ENCODE peak calls at places on chromosomes 5 and 9, in eight cellular contexts. One of them, this sample, is unnamed. For H3K9me3, the result is how much of the 10 kb centered on the place peaks cover.

GRCh38 chr5:113354056-113354455 is 80.7 kb downstream of the TSSK1B start:
- DNase-seq in keratinocyte: no peak
- DNase-seq in suprapubic skin: no peak
- DNase-seq in fibroblast of lung: no peak
- DNase-seq in HepG2: no peak
- DNase-seq in endodermal cell: no peak
- DNase-seq in WERI-Rb-1: no peak
- DNase-seq in A549: no peak
- DNase-seq in this sample: no peak

GRCh38 chr9:116695441-116695840 is 8.3 kb downstream of the TRIM32 start:
- DNase-seq in keratinocyte: no peak
- DNase-seq in suprapubic skin: no peak
- DNase-seq in fibroblast of lung: no peak
- DNase-seq in HepG2: no peak
- DNase-seq in endodermal cell: no peak
- DNase-seq in WERI-Rb-1: no peak
- DNase-seq in A549: no peak
- DNase-seq in this sample: no peak

GRCh38 chr9:24931894-24932293 is 386.2 kb upstream of the IZUMO3 start:
- DNase-seq in keratinocyte: no peak
- DNase-seq in suprapubic skin: no peak
- DNase-seq in fibroblast of lung: no peak
- DNase-seq in HepG2: no peak
- DNase-seq in endodermal cell: no peak
- DNase-seq in WERI-Rb-1: no peak
- DNase-seq in A549: no peak
- DNase-seq in this sample: no peak

GRCh38 chr5:78630047-78630446 is 18.5 kb downstream of the LHFPL2 start:
- DNase-seq in keratinocyte: no peak
- DNase-seq in suprapubic skin: no peak
- DNase-seq in fibroblast of lung: no peak
- DNase-seq in HepG2: no peak
- DNase-seq in endodermal cell: peak
- DNase-seq in WERI-Rb-1: no peak
- DNase-seq in A549: no peak
- DNase-seq in this sample: no peak

GRCh38 chr9:110626109-110626829 is 42.3 kb upstream of the MUSK start:
- DNase-seq in keratinocyte: no peak
- DNase-seq in suprapubic skin: no peak
- DNase-seq in fibroblast of lung: peak
- DNase-seq in HepG2: no peak
- DNase-seq in endodermal cell: no peak
- DNase-seq in WERI-Rb-1: no peak
- DNase-seq in A549: no peak
- DNase-seq in this sample: peak

GRCh38 chr5:80711938-80712337 is 57.2 kb upstream of the DHFR start:
- DNase-seq in keratinocyte: no peak
- DNase-seq in suprapubic skin: no peak
- DNase-seq in fibroblast of lung: peak
- DNase-seq in HepG2: peak
- DNase-seq in endodermal cell: peak
- DNase-seq in WERI-Rb-1: peak
- DNase-seq in A549: peak
- DNase-seq in this sample: no peak

GRCh38 chr9:130186839-130187522 is 14.8 kb downstream of the NCS1 start:
- DNase-seq in keratinocyte: no peak
- DNase-seq in suprapubic skin: no peak
- DNase-seq in fibroblast of lung: peak
- DNase-seq in HepG2: peak
- DNase-seq in endodermal cell: peak
- DNase-seq in WERI-Rb-1: peak
- DNase-seq in A549: peak
- DNase-seq in this sample: no peak

GRCh38 chr9:98523231-98523901 is 185.4 kb downstream of the GABBR2 start:
- DNase-seq in keratinocyte: no peak
- DNase-seq in suprapubic skin: no peak
- DNase-seq in fibroblast of lung: peak
- DNase-seq in HepG2: no peak
- DNase-seq in endodermal cell: peak
- DNase-seq in WERI-Rb-1: peak
- DNase-seq in A549: peak
- DNase-seq in this sample: no peak

GRCh38 chr9:130531670-130532069 is 47.7 kb upstream of the FUBP3 start:
- DNase-seq in keratinocyte: no peak
- DNase-seq in suprapubic skin: no peak
- DNase-seq in fibroblast of lung: no peak
- DNase-seq in HepG2: no peak
- DNase-seq in endodermal cell: no peak
- DNase-seq in WERI-Rb-1: no peak
- DNase-seq in A549: no peak
- DNase-seq in this sample: no peak

GRCh38 chr9:77647659-77648457 is at the start of gene GNA14:
- DNase-seq in keratinocyte: no peak
- DNase-seq in suprapubic skin: no peak
- DNase-seq in fibroblast of lung: peak
- DNase-seq in HepG2: no peak
- DNase-seq in endodermal cell: peak
- DNase-seq in WERI-Rb-1: peak
- DNase-seq in A549: no peak
- DNase-seq in this sample: no peak
- H3K4me3 ChIP-seq in keratinocyte: peak
- H3K4me3 ChIP-seq in suprapubic skin: peak
- H3K4me3 ChIP-seq in fibroblast of lung: peak
- H3K4me3 ChIP-seq in HepG2: peak
- H3K4me3 ChIP-seq in endodermal cell: peak
- H3K4me3 ChIP-seq in WERI-Rb-1: peak
- H3K4me3 ChIP-seq in A549: no peak
- H3K4me3 ChIP-seq in this sample: peak

DNA sequence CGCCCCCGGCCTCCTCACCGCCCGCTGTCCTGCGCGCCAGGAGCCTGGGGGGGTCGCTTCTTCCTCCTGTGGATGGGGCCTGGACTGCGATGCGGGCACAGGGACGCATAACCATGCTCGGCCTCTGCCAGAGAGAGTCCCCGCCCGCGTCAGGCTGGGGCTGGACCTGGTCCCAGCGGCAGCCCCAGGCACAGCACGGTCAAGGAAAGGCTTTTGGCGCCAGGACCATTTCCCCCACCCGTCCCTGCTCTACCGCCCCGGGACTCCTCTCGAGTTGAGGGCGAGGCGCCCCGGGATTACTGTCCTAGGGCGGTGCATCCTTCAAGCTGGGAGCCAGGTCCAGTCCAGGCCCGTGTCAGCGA is 356 bp downstream of the MXD3 start:
- DNase-seq in keratinocyte: no peak
- DNase-seq in suprapubic skin: no peak
- DNase-seq in fibroblast of lung: no peak
- DNase-seq in HepG2: no peak
- DNase-seq in endodermal cell: no peak
- DNase-seq in WERI-Rb-1: no peak
- DNase-seq in A549: no peak
- DNase-seq in this sample: no peak
- H3K27ac ChIP-seq in keratinocyte: peak
- H3K27ac ChIP-seq in suprapubic skin: no peak
- H3K27ac ChIP-seq in fibroblast of lung: peak
- H3K27ac ChIP-seq in HepG2: peak
- H3K27ac ChIP-seq in endodermal cell: no peak
- H3K27ac ChIP-seq in WERI-Rb-1: peak
- H3K27ac ChIP-seq in A549: peak
- H3K27ac ChIP-seq in this sample: no peak

DNA sequence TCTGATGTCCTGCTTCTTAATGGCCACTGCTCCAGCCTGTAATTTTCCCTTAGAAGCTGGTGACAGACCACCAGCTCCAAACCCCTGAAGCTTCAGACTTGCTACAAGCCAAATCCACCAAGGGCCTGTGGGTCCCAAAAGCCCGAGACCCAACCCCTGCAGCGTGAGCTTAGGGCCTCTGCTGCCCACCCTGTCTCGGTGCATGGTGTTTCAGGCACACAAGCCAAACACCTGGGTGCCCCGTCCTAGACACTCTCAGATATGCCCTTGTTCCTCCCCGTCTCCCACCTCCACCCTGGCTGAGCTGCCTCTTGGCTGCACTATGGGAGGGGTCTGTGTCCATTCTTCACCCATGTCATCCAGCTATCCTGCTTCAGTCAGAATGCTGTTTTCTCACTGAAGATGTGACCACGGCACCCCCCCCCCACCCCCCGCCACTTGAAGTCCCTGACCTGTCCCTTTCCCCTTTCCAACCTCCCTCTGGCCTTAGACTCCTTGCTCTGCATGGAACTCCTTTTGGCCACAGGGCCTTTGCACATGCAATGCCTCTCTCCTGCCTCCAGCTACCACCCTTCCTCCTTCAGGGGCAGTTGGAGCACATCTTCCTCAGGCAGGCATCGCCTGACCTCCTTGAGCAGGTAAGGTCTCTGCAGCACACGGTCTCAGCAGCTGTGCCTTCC is 55.8 kb downstream of the ZNF354C start:
- DNase-seq in keratinocyte: no peak
- DNase-seq in suprapubic skin: no peak
- DNase-seq in fibroblast of lung: no peak
- DNase-seq in HepG2: no peak
- DNase-seq in endodermal cell: peak
- DNase-seq in WERI-Rb-1: no peak
- DNase-seq in A549: no peak
- DNase-seq in this sample: no peak
- H3K9me3 ChIP-seq in keratinocyte: under half
- H3K9me3 ChIP-seq in suprapubic skin: under half
- H3K9me3 ChIP-seq in fibroblast of lung: under half
- H3K9me3 ChIP-seq in HepG2: under half
- H3K9me3 ChIP-seq in endodermal cell: under half
- H3K9me3 ChIP-seq in WERI-Rb-1: under half
- H3K9me3 ChIP-seq in A549: under half
- H3K9me3 ChIP-seq in this sample: half or more

GRCh38 chr5:134440185-134440755 is 28.6 kb upstream of the CDKN2AIPNL start:
- DNase-seq in keratinocyte: no peak
- DNase-seq in suprapubic skin: no peak
- DNase-seq in fibroblast of lung: no peak
- DNase-seq in HepG2: no peak
- DNase-seq in endodermal cell: no peak
- DNase-seq in WERI-Rb-1: no peak
- DNase-seq in A549: no peak
- DNase-seq in this sample: no peak

GRCh38 chr5:134437340-134438267 is 25.9 kb upstream of the CDKN2AIPNL start:
- DNase-seq in keratinocyte: no peak
- DNase-seq in suprapubic skin: no peak
- DNase-seq in fibroblast of lung: peak
- DNase-seq in HepG2: no peak
- DNase-seq in endodermal cell: no peak
- DNase-seq in WERI-Rb-1: peak
- DNase-seq in A549: no peak
- DNase-seq in this sample: no peak

GRCh38 chr5:134436523-134437339 is 25.1 kb upstream of the CDKN2AIPNL start:
- DNase-seq in keratinocyte: no peak
- DNase-seq in suprapubic skin: peak
- DNase-seq in fibroblast of lung: peak
- DNase-seq in HepG2: peak
- DNase-seq in endodermal cell: no peak
- DNase-seq in WERI-Rb-1: peak
- DNase-seq in A549: peak
- DNase-seq in this sample: peak

GRCh38 chr5:134438641-134439621 is 27.2 kb upstream of the CDKN2AIPNL start:
- DNase-seq in keratinocyte: peak
- DNase-seq in suprapubic skin: peak
- DNase-seq in fibroblast of lung: peak
- DNase-seq in HepG2: peak
- DNase-seq in endodermal cell: peak
- DNase-seq in WERI-Rb-1: no peak
- DNase-seq in A549: peak
- DNase-seq in this sample: peak

GRCh38 chr5:134438268-134438622 is 26.6 kb upstream of the CDKN2AIPNL start:
- DNase-seq in keratinocyte: peak
- DNase-seq in suprapubic skin: no peak
- DNase-seq in fibroblast of lung: peak
- DNase-seq in HepG2: no peak
- DNase-seq in endodermal cell: no peak
- DNase-seq in WERI-Rb-1: no peak
- DNase-seq in A549: no peak
- DNase-seq in this sample: no peak
- H3K4me3 ChIP-seq in keratinocyte: no peak
- H3K4me3 ChIP-seq in suprapubic skin: no peak
- H3K4me3 ChIP-seq in fibroblast of lung: no peak
- H3K4me3 ChIP-seq in HepG2: no peak
- H3K4me3 ChIP-seq in endodermal cell: no peak
- H3K4me3 ChIP-seq in WERI-Rb-1: no peak
- H3K4me3 ChIP-seq in A549: no peak
- H3K4me3 ChIP-seq in this sample: no peak

GRCh38 chr5:135138116-135138850 is 104.3 kb upstream of the PITX1 start:
- DNase-seq in keratinocyte: no peak
- DNase-seq in suprapubic skin: no peak
- DNase-seq in fibroblast of lung: no peak
- DNase-seq in HepG2: no peak
- DNase-seq in endodermal cell: no peak
- DNase-seq in WERI-Rb-1: no peak
- DNase-seq in A549: no peak
- DNase-seq in this sample: no peak

GRCh38 chr5:135135530-135136201 is 101.6 kb upstream of the PITX1 start:
- DNase-seq in keratinocyte: no peak
- DNase-seq in suprapubic skin: peak
- DNase-seq in fibroblast of lung: peak
- DNase-seq in HepG2: no peak
- DNase-seq in endodermal cell: peak
- DNase-seq in WERI-Rb-1: no peak
- DNase-seq in A549: peak
- DNase-seq in this sample: no peak

GRCh38 chr5:135134686-135135381 is 100.8 kb upstream of the PITX1 start:
- DNase-seq in keratinocyte: no peak
- DNase-seq in suprapubic skin: no peak
- DNase-seq in fibroblast of lung: no peak
- DNase-seq in HepG2: no peak
- DNase-seq in endodermal cell: peak
- DNase-seq in WERI-Rb-1: no peak
- DNase-seq in A549: no peak
- DNase-seq in this sample: no peak

GRCh38 chr5:135139397-135140134 is 105.5 kb upstream of the PITX1 start:
- DNase-seq in keratinocyte: no peak
- DNase-seq in suprapubic skin: no peak
- DNase-seq in fibroblast of lung: peak
- DNase-seq in HepG2: peak
- DNase-seq in endodermal cell: no peak
- DNase-seq in WERI-Rb-1: no peak
- DNase-seq in A549: peak
- DNase-seq in this sample: peak

GRCh38 chr5:135137146-135137915 is 103.3 kb upstream of the PITX1 start:
- DNase-seq in keratinocyte: no peak
- DNase-seq in suprapubic skin: no peak
- DNase-seq in fibroblast of lung: no peak
- DNase-seq in HepG2: no peak
- DNase-seq in endodermal cell: no peak
- DNase-seq in WERI-Rb-1: no peak
- DNase-seq in A549: no peak
- DNase-seq in this sample: no peak
- H3K27ac ChIP-seq in keratinocyte: no peak
- H3K27ac ChIP-seq in suprapubic skin: no peak
- H3K27ac ChIP-seq in fibroblast of lung: no peak
- H3K27ac ChIP-seq in HepG2: no peak
- H3K27ac ChIP-seq in endodermal cell: no peak
- H3K27ac ChIP-seq in WERI-Rb-1: no peak
- H3K27ac ChIP-seq in A549: peak
- H3K27ac ChIP-seq in this sample: no peak

GRCh38 chr9:102967979-102968378 is 27.2 kb upstream of the CYLC2 start:
- DNase-seq in keratinocyte: no peak
- DNase-seq in suprapubic skin: no peak
- DNase-seq in fibroblast of lung: no peak
- DNase-seq in HepG2: no peak
- DNase-seq in endodermal cell: no peak
- DNase-seq in WERI-Rb-1: no peak
- DNase-seq in A549: no peak
- DNase-seq in this sample: no peak
- H3K9me3 ChIP-seq in keratinocyte: under half
- H3K9me3 ChIP-seq in suprapubic skin: under half
- H3K9me3 ChIP-seq in fibroblast of lung: under half
- H3K9me3 ChIP-seq in HepG2: under half
- H3K9me3 ChIP-seq in endodermal cell: under half
- H3K9me3 ChIP-seq in WERI-Rb-1: under half
- H3K9me3 ChIP-seq in A549: under half
- H3K9me3 ChIP-seq in this sample: under half

This sample was measured in AG04450.